ENCODE peak calls at places on chromosomes 7 and 10, in eight cellular contexts. L, A, J, Z, B, C, P and G are unnamed samples.
A peak's percentile ranks its signal among the peaks of the same experiment; 100 is the strongest.

GRCh38 chr7:149496642-149497391 is 792 bp downstream of the ZNF746 start:
- DNase-seq in J (peak; percentile 68), Z (peak; percentile 15), P (no peak), C (peak; percentile 84), L (peak; percentile 39), A (peak; percentile 7), B (no peak), G (peak; percentile 42)

GRCh38 chr10:59372543-59372942 is 10.2 kb upstream of the FAM13C start:
- DNase-seq in P (no peak), C (no peak), J (no peak), Z (no peak), A (no peak), B (no peak), L (no peak), G (no peak)

GRCh38 chr10:116733566-116733965 is 8.8 kb downstream of the HSPA12A start:
- DNase-seq in A (no peak), B (no peak), L (no peak), C (no peak), J (no peak), Z (no peak), P (no peak), G (no peak)

GRCh38 chr7:81499262-81500116 is 270.4 kb downstream of the HGF start:
- DNase-seq in C (no peak), P (peak; percentile 85), A (peak; percentile 42), Z (no peak), L (peak; percentile 49), B (no peak), J (no peak), G (no peak)

GRCh38 chr10:87656431-87657072 is 3.1 kb upstream of the PAPSS2 start:
- DNase-seq in J (no peak), B (no peak), A (peak; percentile 69), C (no peak), P (no peak), Z (no peak), L (no peak), G (no peak)

GRCh38 chr10:66928000-66928770 is 2.3 kb downstream of the LRRTM3 start:
- DNase-seq in B (peak; percentile 43), Z (peak; percentile 22), J (no peak), C (peak; percentile 25), P (no peak), L (no peak), A (no peak), G (no peak)

GRCh38 chr7:149144996-149145850 is 2.0 kb upstream of the ZNF398 start:
- DNase-seq in L (peak; percentile 86), P (no peak), A (peak; percentile 81), C (no peak), Z (no peak), J (no peak), B (peak; percentile 78), G (no peak)

GRCh38 chr10:63644398-63645142 is 123.4 kb downstream of the REEP3 start:
- DNase-seq in L (no peak), B (no peak), P (no peak), J (no peak), Z (no peak), A (no peak), C (no peak), G (no peak)

GRCh38 chr10:62047960-62048383 is 146.5 kb downstream of the ARID5B start:
- DNase-seq in Z (no peak), C (peak; percentile 51), P (no peak), J (no peak), L (peak; percentile 56), A (no peak), B (no peak), G (no peak)

GRCh38 chr7:73774923-73775322 is 4.9 kb upstream of the CLDN3 start:
- DNase-seq in A (no peak), B (no peak), J (no peak), P (no peak), Z (no peak), L (no peak), C (no peak), G (no peak)

GRCh38 chr7:116792813-116793212 is 69.6 kb upstream of the CAPZA2 start:
- DNase-seq in J (no peak), B (no peak), P (no peak), A (no peak), Z (no peak), L (no peak), C (no peak), G (no peak)

GRCh38 chr10:73584737-73585136 is 6.4 kb downstream of the USP54 start:
- DNase-seq in L (no peak), C (no peak), B (no peak), A (no peak), J (no peak), P (no peak), Z (no peak), G (no peak)

GRCh38 chr10:31263903-31264302 is 55.1 kb upstream of the ZEB1 start:
- DNase-seq in P (no peak), C (no peak), L (no peak), B (no peak), J (no peak), Z (no peak), A (peak; percentile 13), G (no peak)

GRCh38 chr7:15280078-15280734 is 281.6 kb downstream of the AGMO start:
- DNase-seq in Z (no peak), A (no peak), L (no peak), J (no peak), B (peak; percentile 40), P (no peak), C (no peak), G (no peak)

GRCh38 chr7:66211429-66211828 is 6.3 kb downstream of the TPST1 start:
- DNase-seq in J (no peak), B (no peak), C (no peak), A (no peak), P (no peak), Z (no peak), L (no peak), G (no peak)

GRCh38 chr10:101297901-101298451 is 56.0 kb upstream of the BTRC start:
- DNase-seq in J (peak; percentile 47), A (peak; percentile 73), L (peak; percentile 39), B (peak; percentile 88), C (peak; percentile 82), P (peak; percentile 45), Z (peak; percentile 26), G (peak; percentile 56)

GRCh38 chr7:151249034-151249731 is 689 bp upstream of the SMARCD3 start:
- DNase-seq in L (peak; percentile 34), Z (peak; percentile 34), B (no peak), P (no peak), J (peak; percentile 74), C (peak; percentile 92), A (no peak), G (peak; percentile 44)

GRCh38 chr7:35694161-35694783 is 663 bp downstream of the HERPUD2 start:
- DNase-seq in P (no peak), C (no peak), A (no peak), J (no peak), Z (no peak), L (peak; percentile 6), B (no peak), G (no peak)

GRCh38 chr7:35695987-35696386 is 1.1 kb upstream of the HERPUD2 start:
- DNase-seq in L (no peak), Z (no peak), A (no peak), B (no peak), C (no peak), J (no peak), P (no peak), G (peak; percentile 13)

GRCh38 chr7:35694784-35695627 is at the start of gene HERPUD2:
- DNase-seq in P (peak; percentile 75), A (peak; percentile 93), C (peak; percentile 97), B (peak; percentile 95), L (peak; percentile 96), J (peak; percentile 93), Z (peak; percentile 93), G (peak; percentile 91)

GRCh38 chr7:35695628-35695888 is 623 bp upstream of the HERPUD2 start:
- DNase-seq in L (no peak), B (no peak), A (no peak), J (no peak), P (no peak), Z (no peak), C (no peak), G (no peak)

DNA sequence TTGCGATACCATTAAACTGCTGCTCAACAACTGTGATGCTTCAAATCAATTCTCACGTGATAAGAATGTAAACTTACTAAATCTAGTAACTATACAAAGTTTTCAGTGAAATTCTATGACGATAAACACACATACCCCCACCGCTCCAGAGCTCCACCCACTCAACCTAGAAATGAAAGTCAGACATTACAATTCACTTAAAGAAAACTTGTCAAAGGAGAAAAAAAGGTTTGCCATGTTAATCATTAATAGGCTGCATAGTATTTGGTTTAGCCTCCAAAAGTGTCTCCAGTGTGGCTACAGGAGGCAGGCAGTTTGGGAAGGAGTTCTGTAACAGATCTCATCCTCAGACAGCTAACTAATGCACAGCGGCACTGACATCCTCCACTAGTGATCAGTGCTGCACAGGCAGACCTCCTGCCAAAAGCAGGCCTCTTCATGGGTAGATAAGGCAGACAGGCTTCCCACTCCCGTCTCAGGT is 3.1 kb downstream of the HERPUD2 start:
- DNase-seq in B (no peak), J (no peak), P (no peak), A (no peak), Z (no peak), C (no peak), L (no peak), G (peak; percentile 50)
- H3K27ac ChIP-seq in B (no peak overlapping the region), J (peak overlapping the region; percentile 100), P (no peak overlapping the region), A (no peak overlapping the region), Z (no peak overlapping the region), C (no peak overlapping the region), L (no peak overlapping the region), G (peak overlapping the region; percentile 93)

GRCh38 chr10:70592746-70593512 is 9.6 kb downstream of the PRF1 start:
- DNase-seq in Z (no peak), J (no peak), B (no peak), A (no peak), L (no peak), P (no peak), C (no peak), G (no peak)
- H3K27ac ChIP-seq in Z (no peak overlapping the region), J (no peak overlapping the region), B (no peak overlapping the region), A (no peak overlapping the region), L (no peak overlapping the region), P (no peak overlapping the region), C (no peak overlapping the region), G (no peak overlapping the region)

GRCh38 chr7:48173983-48174382 is 2.7 kb downstream of the ABCA13 start:
- DNase-seq in A (no peak), C (no peak), J (no peak), B (no peak), Z (no peak), L (no peak), P (no peak), G (no peak)
- H3K27ac ChIP-seq in A (no peak overlapping the region), C (no peak overlapping the region), J (no peak overlapping the region), B (no peak overlapping the region), Z (no peak overlapping the region), L (no peak overlapping the region), P (no peak overlapping the region), G (no peak overlapping the region)

DNA sequence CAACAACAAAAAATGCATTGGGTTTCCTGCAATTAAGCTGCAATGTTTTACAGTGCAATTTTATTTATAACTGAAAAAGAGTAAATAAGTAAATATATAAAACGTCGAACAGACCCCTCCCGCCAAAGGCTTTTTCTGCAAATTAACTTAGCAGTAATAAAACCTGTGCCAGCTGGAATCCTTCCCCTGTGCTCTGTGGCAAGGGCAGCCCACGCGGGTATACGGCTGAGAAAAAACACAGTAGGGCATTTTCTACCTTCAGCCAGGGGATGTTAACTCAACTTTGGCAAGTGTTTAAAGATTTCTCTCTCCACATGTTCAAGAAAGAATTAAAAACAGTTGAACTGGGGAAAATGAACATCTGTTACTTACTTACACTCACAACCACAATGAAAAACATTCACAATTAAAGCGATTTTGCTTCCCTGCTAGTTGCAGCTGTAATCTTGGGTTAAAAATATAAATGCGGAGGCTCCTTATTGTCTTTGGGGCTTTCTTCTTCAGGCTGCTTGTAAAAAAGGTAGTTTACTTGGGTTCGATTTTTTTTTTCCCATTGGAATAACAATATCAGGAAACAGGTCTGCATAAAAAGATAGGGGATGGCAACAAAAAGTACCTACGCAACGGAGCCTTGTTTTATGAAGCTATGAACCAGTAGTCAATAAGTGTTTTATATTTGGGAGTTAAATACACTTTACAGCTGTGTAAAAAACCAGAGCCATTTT is 132.5 kb downstream of the TAX1BP1 start:
- DNase-seq in A (no peak), L (no peak), C (no peak), J (no peak), P (no peak), B (no peak), Z (no peak), G (no peak)
- H3K27ac ChIP-seq in A (no peak overlapping the region), L (no peak overlapping the region), C (no peak overlapping the region), J (no peak overlapping the region), P (no peak overlapping the region), B (no peak overlapping the region), Z (no peak overlapping the region), G (no peak overlapping the region)